ENCODE peak calls at places on chromosome 1, in nine cellular contexts. K is fibroblast of pulmonary artery, I is sigmoid colon, H is mesothelial cell of epicardium, S is endothelial cell, R is foreskin fibroblast, Z is A549, O is heart right ventricle, U is cardiac muscle cell. V is an unnamed sample.
A peak's percentile ranks its signal among the peaks of the same experiment; 100 is the strongest.

GRCh38 chr1:157104598-157105293 is 5.1 kb upstream of the ETV3L start:
- DNase-seq in U (no peak), S (no peak), R (no peak), I (peak; percentile 11), H (no peak), O (no peak), K (no peak), Z (peak; percentile 35), V (no peak)

GRCh38 chr1:228752604-228753132 is 17.4 kb downstream of the RHOU start:
- DNase-seq in R (no peak), H (no peak), Z (no peak), S (no peak), I (no peak), U (no peak), O (no peak), K (no peak), V (no peak)

GRCh38 chr1:240515505-240515904 is 96.5 kb downstream of the GREM2 start:
- DNase-seq in R (no peak), S (no peak), U (peak; percentile 22), I (no peak), H (no peak), K (peak; percentile 23), Z (no peak), O (no peak), V (no peak)

GRCh38 chr1:199272690-199273089 is 633.9 kb downstream of the PTPRC start:
- DNase-seq in S (no peak), U (peak; percentile 96), R (peak; percentile 94), H (no peak), I (no peak), K (peak; percentile 94), Z (peak; percentile 12), O (peak; percentile 7), V (no peak)

GRCh38 chr1:240803151-240803550 is 191.2 kb upstream of the GREM2 start:
- DNase-seq in H (no peak), I (no peak), U (no peak), Z (peak; percentile 61), O (no peak), K (peak; percentile 27), S (no peak), R (peak; percentile 77), V (no peak)

GRCh38 chr1:5265416-5266075 is 611.1 kb downstream of the AJAP1 start:
- DNase-seq in H (no peak), K (no peak), I (peak; percentile 26), Z (no peak), R (no peak), O (no peak), U (no peak), S (no peak), V (no peak)

GRCh38 chr1:15016001-15016400 is 137.5 kb upstream of the TMEM51 start:
- DNase-seq in I (no peak), K (no peak), S (no peak), U (no peak), H (no peak), O (no peak), R (no peak), Z (no peak), V (no peak)

GRCh38 chr1:86774305-86775304 is 70.2 kb downstream of the SH3GLB1 start:
- DNase-seq in U (peak; percentile 96), O (peak; percentile 71), K (peak; percentile 96), S (no peak), Z (peak; percentile 40), I (peak; percentile 72), H (no peak), R (peak; percentile 94), V (peak; percentile 19)

GRCh38 chr1:26785611-26786436 is 1.9 kb upstream of the PIGV start:
- DNase-seq in I (no peak), S (peak; percentile 19), U (peak; percentile 53), R (no peak), O (peak; percentile 51), Z (no peak), K (peak; percentile 45), H (no peak), V (no peak)

GRCh38 chr1:90114521-90115141 is 119.7 kb downstream of the ZNF326 start:
- DNase-seq in U (peak; percentile 65), Z (peak; percentile 20), I (no peak), K (peak; percentile 69), R (peak; percentile 11), O (no peak), S (peak; percentile 18), H (no peak), V (no peak)

DNA sequence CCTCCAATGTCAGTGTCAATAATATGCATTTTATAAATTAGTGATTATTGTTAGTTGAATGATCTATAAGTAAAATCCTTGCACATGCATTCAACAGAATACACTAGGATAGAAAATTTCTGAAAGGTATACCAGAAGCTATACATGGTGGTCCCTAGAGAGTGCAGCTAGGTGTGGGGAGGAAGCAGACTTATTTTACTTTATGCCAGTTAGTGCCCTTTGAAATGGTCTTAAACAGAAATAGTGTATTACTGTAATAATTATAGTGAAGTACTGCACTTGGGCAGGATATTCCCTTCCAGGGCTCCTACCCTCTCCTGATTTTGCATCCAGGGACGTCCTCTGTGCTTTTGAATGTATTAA is 23.2 kb upstream of the WDR26 start:
- DNase-seq in R (no peak), U (no peak), O (no peak), K (no peak), I (no peak), S (no peak), H (no peak), Z (no peak), V (no peak)
- TF ChIP-seq CTCF in R (no peak), U (no peak), O (peak; percentile 13), K (no peak), I (no peak), S (peak; percentile 49), H (peak; percentile 31), Z (no peak), V (peak; percentile 42)

GRCh38 chr1:119372493-119373086 is 4.0 kb downstream of the HAO2 start:
- DNase-seq in H (no peak), K (peak; percentile 34), Z (peak; percentile 46), R (no peak), I (no peak), U (peak; percentile 76), S (peak; percentile 56), O (peak; percentile 7), V (no peak)
- TF ChIP-seq CTCF in H (no peak), K (no peak), Z (peak; percentile 31), R (no peak), I (no peak), U (peak; percentile 34), S (no peak), O (peak; percentile 34), V (no peak)

GRCh38 chr1:236133802-236134201 is 8.5 kb upstream of the GPR137B start:
- DNase-seq in R (no peak), H (no peak), Z (no peak), U (no peak), I (no peak), S (no peak), O (no peak), K (no peak), V (no peak)

GRCh38 chr1:236139495-236139894 is 2.8 kb upstream of the GPR137B start:
- DNase-seq in U (no peak), R (no peak), O (no peak), K (no peak), I (no peak), H (no peak), Z (no peak), S (no peak), V (no peak)

GRCh38 chr1:236140705-236141446 is 1.5 kb upstream of the GPR137B start:
- DNase-seq in K (no peak), O (no peak), S (no peak), U (no peak), R (no peak), I (no peak), H (no peak), Z (peak; percentile 30), V (no peak)

GRCh38 chr1:236141447-236142357 is 637 bp upstream of the GPR137B start:
- DNase-seq in K (peak; percentile 54), U (peak; percentile 61), Z (peak; percentile 55), H (peak; percentile 55), O (no peak), S (peak; percentile 49), R (peak; percentile 52), I (no peak), V (peak; percentile 63)

DNA sequence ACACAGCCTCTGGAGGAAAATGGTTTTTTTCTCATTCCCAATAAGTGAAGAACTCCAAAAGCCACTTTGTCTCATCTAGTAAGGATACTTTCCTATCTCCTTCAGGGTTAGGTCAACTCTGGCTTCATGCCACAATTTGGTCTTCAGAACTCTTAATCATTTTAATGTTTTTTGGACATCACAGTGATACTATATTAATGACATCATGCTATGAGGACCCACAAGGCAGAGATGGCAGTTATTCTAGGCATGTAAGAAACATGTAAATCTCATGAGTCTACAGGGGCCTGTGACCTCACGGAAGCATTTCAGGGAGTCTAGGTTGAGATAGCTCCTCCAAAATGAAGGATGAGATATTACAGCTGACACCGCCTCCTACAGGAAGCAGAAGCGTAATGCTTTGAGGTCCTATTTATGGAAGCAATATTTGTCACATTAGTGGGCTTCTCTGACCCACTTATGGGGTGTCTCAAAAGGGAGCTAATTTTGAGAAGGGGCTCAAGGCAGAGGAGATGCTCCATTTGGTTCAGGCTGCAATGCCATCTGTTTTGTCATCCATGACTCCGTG is 5.0 kb upstream of the GPR137B start:
- DNase-seq in O (no peak), R (no peak), H (no peak), U (no peak), Z (no peak), S (no peak), I (no peak), K (no peak), V (no peak)
- TF ChIP-seq CTCF in O (no peak), R (no peak), H (no peak), U (no peak), Z (no peak), S (no peak), I (no peak), K (no peak), V (no peak)

DNA sequence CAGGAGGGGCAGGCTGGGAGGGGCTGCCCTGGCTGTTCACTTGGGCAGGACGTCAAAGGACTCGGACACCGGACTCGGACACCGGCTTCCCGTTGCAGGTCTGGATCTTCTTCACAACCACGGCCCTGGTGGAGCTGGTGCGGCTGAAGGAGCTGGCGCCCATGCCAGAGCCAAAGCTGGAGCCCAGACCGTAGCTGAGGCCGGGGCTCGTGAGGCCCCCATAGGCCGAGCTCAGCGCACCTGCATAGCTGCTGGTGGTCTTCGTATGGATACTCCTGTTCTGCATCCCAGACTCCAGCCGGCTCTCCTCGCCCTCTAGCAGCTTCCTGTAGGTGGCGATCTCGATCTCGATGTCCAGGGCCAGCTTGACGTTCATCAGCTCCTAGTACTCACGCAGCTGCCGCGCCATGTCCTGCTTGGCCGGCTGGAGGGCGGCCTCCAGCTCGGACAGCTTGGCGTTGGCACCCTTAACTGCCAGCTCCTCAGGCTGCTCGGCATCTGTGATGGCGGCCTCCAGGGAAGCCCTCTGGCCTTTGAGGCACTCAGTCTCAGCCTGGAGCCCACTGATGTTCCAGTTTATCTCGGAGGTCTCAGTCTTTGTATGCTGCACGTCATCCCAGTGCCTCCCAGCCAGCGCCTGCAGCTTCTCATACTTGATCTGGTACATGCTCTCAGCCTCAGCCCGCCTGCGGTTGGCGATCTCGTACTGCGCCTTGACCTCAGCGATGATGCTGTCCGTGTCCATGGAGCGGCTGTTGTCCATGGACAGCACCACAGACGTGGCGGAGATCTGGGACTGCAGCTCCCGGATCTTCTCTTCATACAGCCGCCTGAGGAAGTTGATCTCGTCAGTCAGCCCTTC is 15.1 kb upstream of the KLF17 start:
- DNase-seq in I (no peak), S (peak; percentile 52), O (no peak), H (no peak), U (no peak), Z (no peak), R (no peak), K (no peak), V (peak; percentile 33)
- TF ChIP-seq CTCF in I (no peak), S (no peak), O (no peak), H (no peak), U (no peak), Z (peak; percentile 20), R (peak; percentile 18), K (no peak), V (no peak)

GRCh38 chr1:181587870-181588438 is 104.6 kb downstream of the CACNA1E start:
- DNase-seq in S (peak; percentile 15), I (no peak), H (no peak), K (no peak), U (no peak), O (no peak), Z (peak; percentile 4), R (no peak), V (peak; percentile 28)
- TF ChIP-seq CTCF in S (peak; percentile 28), I (no peak), H (no peak), K (no peak), U (no peak), O (no peak), Z (no peak), R (no peak), V (no peak)